ENCODE peak calls at places on chromosomes 16 and 17, in nine cellular contexts. A is CD8-positive, alpha-beta memory T cell; Q is IMR-90; V is A549; B is ELF-1; D is prostate gland; O is activated T-helper 1 cell treated with anti-CD3 and anti-CD28 coated beads, Interleukin-12 subunit alpha, Interleukin-12 subunit beta, Interleukin-2, Interleukin-4 antibody, amounts not matched to agents 30 ng/mL and 10 ng/mL and 1 ng/mL, durations not matched to agents 14 hours and 24 hours and 36 hours; N is C1 segment of cervical spinal cord; F is pancreas. P is an unnamed sample.

GRCh38 chr17:68738044-68738443 is 136.9 kb upstream of the FAM20A start:
- DNase-seq in V (no peak), O (no peak), F (no peak), B (no peak), D (no peak), N (no peak), A (no peak), Q (no peak), P (no peak)

GRCh38 chr17:59853168-59853918 is 39.4 kb downstream of the TUBD1 start:
- DNase-seq in B (peak), A (no peak), V (peak), O (peak), Q (peak), N (no peak), F (peak), D (peak), P (no peak)

GRCh38 chr16:80369559-80369958 is 171.2 kb upstream of the DYNLRB2 start:
- DNase-seq in B (peak), V (peak), F (peak), Q (peak), O (no peak), N (peak), D (peak), A (no peak), P (peak)

GRCh38 chr17:34974179-34974578 is 6.1 kb upstream of the LIG3 start:
- DNase-seq in B (no peak), Q (no peak), D (no peak), F (no peak), N (no peak), A (no peak), O (no peak), V (no peak), P (no peak)

GRCh38 chr16:4511441-4512082 is 27.0 kb downstream of the CDIP1 start:
- DNase-seq in N (peak), B (peak), V (peak), D (peak), A (no peak), Q (peak), O (no peak), F (peak), P (peak)

GRCh38 chr16:12998376-12999085 is 97.1 kb downstream of the SHISA9 start:
- DNase-seq in B (no peak), F (no peak), N (no peak), D (no peak), O (no peak), V (no peak), Q (no peak), A (no peak), P (no peak)

GRCh38 chr17:77285594-77286390 is 145.0 kb downstream of the SEC14L1 start:
- DNase-seq in V (peak), N (no peak), F (peak), O (no peak), D (peak), Q (peak), A (no peak), B (no peak), P (no peak)

GRCh38 chr16:55760665-55761035 is 72.2 kb downstream of the CES1 start:
- DNase-seq in O (no peak), Q (no peak), D (no peak), N (no peak), V (no peak), A (no peak), F (no peak), B (no peak), P (no peak)

GRCh38 chr16:85395913-85396878 is 216.9 kb upstream of the GSE1 start:
- DNase-seq in N (no peak), Q (peak), O (no peak), A (no peak), B (no peak), F (peak), D (peak), V (no peak), P (no peak)

P was measured in SK-N-DZ.